ENCODE peak calls at places on chromosomes 4 and X, in five cellular contexts. J is A549, A is ovary, H is stomach, N is body of pancreas. W is an unnamed sample.

GRCh38 chr4:145808021-145808650 is 128.2 kb downstream of the C4orf51 start:
- DNase-seq in H (no peak), J (peak), A (no peak), N (peak), W (peak)

GRCh38 chr4:164188236-164188635 is 565.7 kb upstream of the SMIM31 start:
- DNase-seq in J (no peak), N (no peak), A (no peak), H (no peak), W (no peak)

GRCh38 chrX:106898462-106898861 is 4.7 kb downstream of the RIPPLY1 start:
- DNase-seq in J (peak), N (peak), A (no peak), H (no peak), W (no peak)

GRCh38 chrX:112734250-112734649 is 54.5 kb upstream of the LHFPL1 start:
- DNase-seq in N (peak), A (no peak), J (no peak), H (no peak), W (no peak)

GRCh38 chr4:8932884-8933283 is 61.2 kb upstream of the HMX1 start:
- DNase-seq in H (no peak), J (no peak), N (no peak), A (no peak), W (no peak)

GRCh38 chr4:2753444-2753843 is 2.7 kb downstream of the TNIP2 start:
- DNase-seq in N (no peak), A (no peak), H (no peak), J (no peak), W (peak)

GRCh38 chr4:78784255-78784654 is 8.1 kb downstream of the BMP2K start:
- DNase-seq in H (no peak), J (no peak), N (no peak), A (no peak), W (no peak)

GRCh38 chr4:143344774-143345173 is 8.1 kb downstream of the GAB1 start:
- DNase-seq in N (no peak), H (no peak), J (no peak), A (no peak), W (no peak)

GRCh38 chr4:127049506-127049905 is 583.3 kb upstream of the INTU start:
- DNase-seq in J (no peak), N (no peak), H (no peak), A (no peak), W (no peak)

GRCh38 chrX:107563851-107564250 is 64.5 kb upstream of the PRPS1 start:
- DNase-seq in A (no peak), H (no peak), J (no peak), N (no peak), W (no peak)

GRCh38 chrX:2463973-2464676 is 36.7 kb downstream of the DHRSX start:
- DNase-seq in H (no peak), J (peak), A (no peak), N (no peak), W (no peak)

GRCh38 chr4:140066031-140066930 is 87.7 kb downstream of the MAML3 start:
- DNase-seq in J (no peak), H (no peak), N (no peak), A (no peak), W (no peak)

GRCh38 chr4:82422616-82423015 is 7.6 kb downstream of the HNRNPDL start:
- DNase-seq in N (no peak), H (no peak), A (no peak), J (no peak), W (no peak)

GRCh38 chr4:3317656-3318211 is 24.9 kb downstream of the RGS12 start:
- DNase-seq in H (peak), A (no peak), N (no peak), J (no peak), W (peak)

GRCh38 chr4:25238052-25238451 is 4.2 kb downstream of the PI4K2B start:
- DNase-seq in H (no peak), A (no peak), N (no peak), J (no peak), W (no peak)

GRCh38 chr4:53671757-53672156 is 80.5 kb upstream of the LNX1 start:
- DNase-seq in H (peak), A (no peak), N (peak), J (no peak), W (no peak)

GRCh38 chr4:122512430-122512829 is 55.9 kb upstream of the IL2 start:
- DNase-seq in A (no peak), N (no peak), J (no peak), H (no peak), W (no peak)

GRCh38 chrX:137565921-137566745 is at the start of gene ZIC3:
- DNase-seq in A (peak), J (no peak), H (peak), N (peak), W (no peak)

GRCh38 chrX:39899876-39900787 is 197.6 kb downstream of the BCOR start:
- DNase-seq in A (no peak), J (no peak), H (no peak), N (no peak), W (no peak)

GRCh38 chr4:7582313-7583096 is 147.8 kb upstream of the PSAPL1 start:
- DNase-seq in H (no peak), J (no peak), N (no peak), A (no peak), W (no peak)

GRCh38 chrX:64894454-64895038 is 81.7 kb downstream of the ZC4H2 start:
- DNase-seq in A (no peak), H (peak), J (no peak), N (peak), W (peak)

GRCh38 chr4:139208404-139208945 is 31.5 kb upstream of the ELF2 start:
- DNase-seq in H (no peak), A (no peak), J (no peak), N (peak), W (no peak)

GRCh38 chr4:15436515-15436914 is 8.7 kb downstream of the C1QTNF7 start:
- DNase-seq in N (no peak), A (peak), H (no peak), J (no peak), W (no peak)

GRCh38 chrX:153634832-153635231 is 12.2 kb upstream of the DUSP9 start:
- DNase-seq in A (peak), N (no peak), J (no peak), H (no peak), W (no peak)

GRCh38 chrX:154298312-154298711 is 2.7 kb downstream of the TKTL1 start:
- DNase-seq in H (no peak), N (no peak), J (no peak), A (no peak), W (peak)

GRCh38 chr4:124206779-124207605 is 505.5 kb downstream of the ANKRD50 start:
- DNase-seq in H (no peak), N (peak), J (no peak), A (no peak), W (no peak)

GRCh38 chr4:113467581-113467980 is 294.0 kb downstream of the CAMK2D start:
- DNase-seq in H (no peak), A (no peak), N (no peak), J (peak), W (no peak)

GRCh38 chr4:25827373-25827772 is 35.4 kb downstream of the SEL1L3 start:
- DNase-seq in N (no peak), A (no peak), J (no peak), H (no peak), W (no peak)

GRCh38 chr4:56701156-56701471 is 20.0 kb upstream of the HOPX start:
- DNase-seq in H (no peak), N (no peak), A (no peak), J (no peak), W (no peak)

GRCh38 chr4:157977086-157977485 is 195.7 kb downstream of the GASK1B start:
- DNase-seq in A (no peak), J (no peak), H (no peak), N (no peak), W (no peak)

GRCh38 chr4:157980158-157980557 is 192.7 kb downstream of the GASK1B start:
- DNase-seq in N (no peak), A (no peak), J (no peak), H (no peak), W (no peak)

GRCh38 chr4:157983300-157983699 is 189.5 kb downstream of the GASK1B start:
- DNase-seq in H (no peak), N (no peak), A (no peak), J (no peak), W (no peak)

GRCh38 chr4:157984285-157984911 is 188.4 kb downstream of the GASK1B start:
- DNase-seq in J (no peak), H (no peak), N (no peak), A (no peak), W (no peak)

DNA sequence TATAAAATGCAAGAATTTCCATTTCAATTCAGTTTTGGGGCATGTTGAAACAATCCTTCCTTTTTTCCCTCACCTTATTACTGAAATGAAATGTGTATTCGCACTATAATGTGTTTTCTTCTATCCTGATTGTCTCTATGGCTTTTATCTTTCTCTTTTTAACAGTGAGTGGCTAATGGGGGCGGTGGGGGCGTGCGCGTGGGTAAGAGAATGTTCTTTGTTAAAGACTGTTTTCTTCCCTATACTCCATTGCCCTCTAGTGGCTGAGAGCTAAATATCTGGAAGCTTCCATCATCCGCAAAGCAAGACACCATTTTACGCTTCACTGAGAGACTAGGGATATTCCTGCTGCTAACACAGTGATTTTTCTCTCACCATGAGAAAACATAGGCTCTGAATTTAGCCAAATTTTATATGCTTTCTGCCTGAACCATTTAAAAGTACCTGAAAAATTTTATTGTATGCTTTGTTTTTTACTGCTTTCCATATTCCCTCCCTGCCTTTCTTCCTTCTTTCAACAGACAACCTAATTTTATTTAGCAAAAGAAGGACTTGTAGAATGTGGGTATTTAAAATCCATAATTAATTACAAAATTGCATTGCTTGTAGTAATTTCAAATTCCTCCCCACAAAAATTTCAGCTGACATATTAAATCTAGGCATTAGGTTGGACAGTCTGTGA is 194.0 kb downstream of the GASK1B start:
- DNase-seq in N (peak), H (peak), A (peak), J (peak), W (peak)
- H3K4me3 ChIP-seq in N (no peak), H (no peak), A (no peak), J (no peak), W (no peak)

DNA sequence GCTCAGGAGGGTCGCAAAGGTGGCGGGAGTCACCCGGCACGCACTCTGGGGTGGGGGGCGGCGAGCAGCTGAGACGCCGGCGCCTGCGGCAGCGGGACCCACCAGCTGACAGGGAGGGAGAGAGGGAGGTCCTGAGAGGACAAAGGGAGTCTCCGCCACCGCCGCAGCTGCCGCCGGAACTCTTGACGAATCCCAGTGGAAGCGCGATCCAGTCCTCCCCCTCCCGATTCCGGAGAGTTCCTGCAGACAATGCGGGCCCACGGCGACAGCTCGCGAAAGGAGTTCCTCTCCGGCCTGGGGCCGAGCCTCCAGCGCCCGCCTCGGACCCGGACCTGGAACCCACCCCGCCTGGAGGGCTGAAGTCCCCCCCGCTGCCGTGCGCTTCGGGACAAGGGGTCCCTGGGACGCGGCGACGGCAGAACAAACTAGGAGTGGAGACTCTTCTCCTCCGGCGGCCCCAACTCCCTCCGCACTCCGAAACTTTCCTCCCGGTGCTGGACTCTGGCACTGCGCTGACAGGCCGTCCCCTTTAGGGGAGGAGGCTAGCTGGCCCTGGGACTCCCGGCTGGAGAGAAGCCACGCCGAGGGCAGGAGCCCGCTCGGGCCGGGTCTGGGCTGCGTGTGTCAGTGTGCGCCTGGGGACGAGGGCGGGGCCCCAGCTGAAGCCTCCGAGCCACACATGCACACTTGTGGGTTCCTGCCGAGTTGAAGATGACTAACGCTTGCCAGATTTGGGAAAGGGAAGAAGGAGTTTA is at the start of gene ANTXR2:
- DNase-seq in H (peak), N (peak), A (peak), J (peak), W (peak)
- TF ChIP-seq POLR2A in H (no peak), N (peak), A (peak), J (peak), W (peak)

GRCh38 chrX:12965390-12965940 is 9.4 kb upstream of the TMSB4X start:
- DNase-seq in N (no peak), A (no peak), H (no peak), J (no peak), W (no peak)
- H3K4me3 ChIP-seq in N (no peak), A (no peak), H (no peak), J (no peak), W (no peak)

GRCh38 chrX:48521353-48522243 is at the start of gene EBP:
- DNase-seq in H (peak), N (peak), J (peak), A (peak), W (peak)
- TF ChIP-seq POLR2A in H (no peak), N (peak), J (peak), A (peak), W (peak)

GRCh38 chr4:103019319-103020124 is at the start of gene SLC9B1:
- DNase-seq in J (peak), A (peak), H (peak), N (peak), W (peak)
- H3K4me3 ChIP-seq in J (peak), A (peak), H (peak), N (no peak), W (peak)

W was measured in Peyer's patch.